ENCODE peak calls at places on chromosomes 12 and 14, in five cellular contexts. F is K562; H is AG04450; T is CD8-positive, alpha-beta memory T cell; D is heart left ventricle. W is an unnamed sample.
A peak's percentile ranks its signal among the peaks of the same experiment; 100 is the strongest.

GRCh38 chr12:44357476-44357875 is 518.6 kb downstream of the NELL2 start:
- DNase-seq in D (no peak), F (no peak), T (no peak), H (no peak), W (no peak)

GRCh38 chr12:117439531-117440001 is 78.1 kb upstream of the NOS1 start:
- DNase-seq in H (no peak), D (peak; percentile 36), T (no peak), F (no peak), W (peak; percentile 29)

GRCh38 chr14:32709072-32709471 is 229.6 kb upstream of the NPAS3 start:
- DNase-seq in F (no peak), T (no peak), H (peak; percentile 36), D (peak; percentile 32), W (no peak)

GRCh38 chr12:51855586-51856428 is 7.3 kb upstream of the FIGNL2 start:
- DNase-seq in F (no peak), H (no peak), D (no peak), T (no peak), W (no peak)

GRCh38 chr12:21683115-21683514 is 25.5 kb upstream of the LDHB start:
- DNase-seq in D (no peak), F (no peak), T (no peak), H (no peak), W (no peak)

GRCh38 chr14:102683399-102684275 is 91.2 kb downstream of the RCOR1 start:
- DNase-seq in F (peak; percentile 41), H (no peak), D (no peak), T (no peak), W (no peak)

GRCh38 chr14:93764211-93764659 is 24.1 kb downstream of the PRIMA1 start:
- DNase-seq in T (no peak), D (peak; percentile 85), H (no peak), F (no peak), W (no peak)

GRCh38 chr14:99818503-99819036 is 25.4 kb downstream of the EML1 start:
- DNase-seq in H (no peak), D (no peak), T (no peak), F (no peak), W (no peak)

GRCh38 chr12:74527491-74527890 is 10.1 kb upstream of the ATXN7L3B start:
- DNase-seq in T (no peak), D (no peak), H (no peak), F (no peak), W (no peak)

GRCh38 chr12:170361-171225 is 43.4 kb downstream of the SLC6A12 start:
- DNase-seq in H (no peak), T (no peak), F (no peak), D (no peak), W (no peak)

GRCh38 chr12:69688496-69689427 is 10.3 kb downstream of the BEST3 start:
- DNase-seq in H (peak; percentile 51), D (peak; percentile 88), T (no peak), F (peak; percentile 24), W (no peak)

GRCh38 chr12:25054783-25055144 is 105.9 kb upstream of the BCAT1 start:
- DNase-seq in D (no peak), F (no peak), H (no peak), T (peak; percentile 72), W (no peak)

GRCh38 chr14:90987140-90987539 is 73.3 kb downstream of the RPS6KA5 start:
- DNase-seq in D (no peak), T (no peak), F (no peak), H (no peak), W (no peak)

GRCh38 chr14:90983560-90983959 is 76.9 kb downstream of the RPS6KA5 start:
- DNase-seq in T (no peak), D (no peak), F (no peak), H (no peak), W (no peak)

GRCh38 chr14:90985601-90986242 is 74.7 kb downstream of the RPS6KA5 start:
- DNase-seq in H (no peak), D (no peak), T (no peak), F (no peak), W (no peak)

GRCh38 chr14:90981658-90982057 is 78.8 kb downstream of the RPS6KA5 start:
- DNase-seq in T (no peak), H (no peak), D (no peak), F (no peak), W (no peak)

GRCh38 chr14:90986510-90986909 is 73.9 kb downstream of the RPS6KA5 start:
- DNase-seq in F (no peak), D (no peak), T (no peak), H (no peak), W (no peak)
- H3K27ac ChIP-seq in F (no peak overlapping the region), D (no peak overlapping the region), T (no peak overlapping the region), H (no peak overlapping the region), W (no peak overlapping the region)

GRCh38 chr14:75533791-75534190 is 11.5 kb downstream of the BATF start:
- DNase-seq in D (no peak), F (no peak), H (no peak), T (no peak), W (no peak)

GRCh38 chr14:75531660-75532317 is 9.5 kb downstream of the BATF start:
- DNase-seq in T (no peak), F (no peak), H (no peak), D (no peak), W (no peak)

GRCh38 chr14:75537071-75537470 is 14.8 kb downstream of the BATF start:
- DNase-seq in H (no peak), F (no peak), D (no peak), T (no peak), W (no peak)

GRCh38 chr14:75539165-75539561 is 16.9 kb downstream of the BATF start:
- DNase-seq in T (no peak), H (no peak), F (no peak), D (no peak), W (no peak)

DNA sequence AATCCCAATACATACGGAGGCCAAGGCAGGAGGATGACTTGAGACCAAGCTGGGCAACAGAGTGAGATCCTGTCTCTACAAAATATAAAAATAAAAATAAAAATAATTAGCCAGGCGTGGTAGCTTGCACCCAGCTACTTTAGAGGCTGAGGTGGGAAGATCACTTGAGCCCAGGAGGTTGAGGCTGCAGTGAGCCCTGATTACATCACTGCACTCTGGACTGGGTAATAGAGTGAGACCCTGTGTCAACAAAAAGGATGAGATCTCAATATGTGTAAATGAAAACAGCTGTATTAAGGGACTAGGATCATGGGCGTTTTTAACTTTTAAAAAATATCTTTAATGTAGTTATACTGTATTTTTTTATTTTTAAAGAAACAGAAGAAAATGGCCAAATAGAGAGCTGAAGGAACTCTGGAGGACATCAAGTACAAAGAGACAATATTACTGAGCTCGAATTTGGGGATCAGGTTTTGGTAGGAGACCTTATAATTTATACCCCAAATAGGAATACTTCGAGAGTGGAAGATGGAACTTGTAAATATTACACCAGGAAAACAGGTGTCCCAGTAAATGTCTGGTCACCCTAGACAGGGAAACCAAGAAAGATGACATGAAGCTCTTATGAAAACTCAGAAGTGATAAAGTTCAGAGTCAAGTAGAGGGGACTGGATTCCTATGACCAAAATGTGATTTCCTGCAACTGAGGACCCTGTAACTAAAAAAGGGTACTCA is 13.1 kb downstream of the BATF start:
- DNase-seq in F (no peak), T (no peak), H (no peak), D (no peak), W (no peak)
- H3K27ac ChIP-seq in F (no peak overlapping the region), T (no peak overlapping the region), H (no peak overlapping the region), D (peak overlapping the region; percentile 65), W (no peak overlapping the region)

GRCh38 chr12:1666215-1666614 is 24.7 kb upstream of the ADIPOR2 start:
- DNase-seq in D (no peak), T (no peak), F (no peak), H (no peak), W (no peak)

GRCh38 chr12:1666685-1667162 is 24.1 kb upstream of the ADIPOR2 start:
- DNase-seq in H (no peak), F (no peak), T (no peak), D (no peak), W (no peak)

GRCh38 chr12:1668833-1669543 is 21.9 kb upstream of the ADIPOR2 start:
- DNase-seq in F (peak; percentile 19), H (no peak), D (peak; percentile 91), T (no peak), W (no peak)

GRCh38 chr12:1670815-1671268 is 20.0 kb upstream of the ADIPOR2 start:
- DNase-seq in T (no peak), F (no peak), H (no peak), D (no peak), W (no peak)

GRCh38 chr12:1670244-1670814 is 20.5 kb upstream of the ADIPOR2 start:
- DNase-seq in F (no peak), D (no peak), H (no peak), T (no peak), W (no peak)
- H3K27ac ChIP-seq in F (no peak overlapping the region), D (peak overlapping the region; percentile 43), H (no peak overlapping the region), T (no peak overlapping the region), W (no peak overlapping the region)

GRCh38 chr14:50961606-50962259 is 17.4 kb upstream of the PYGL start:
- DNase-seq in H (peak; percentile 80), T (no peak), D (no peak), F (no peak), W (no peak)
- H3K27ac ChIP-seq in H (no peak overlapping the region), T (no peak overlapping the region), D (no peak overlapping the region), F (no peak overlapping the region), W (no peak overlapping the region)

W was measured in caudate nucleus.